ENCODE peak calls at places on chromosome 6, in seven cellular contexts. One of them, this sample, is unnamed.

GRCh38 chr6:94736231-94736630 is 841.1 kb upstream of the MANEA start:
- DNase-seq in OCI-LY7: no peak
- DNase-seq in foreskin fibroblast: no peak
- DNase-seq in HFF-Myc: no peak
- DNase-seq in GM12864: no peak
- DNase-seq in Peyer's patch: no peak
- DNase-seq in GM12865: no peak
- DNase-seq in this sample: no peak

GRCh38 chr6:145891565-145891964 is 72.6 kb downstream of the SHPRH start:
- DNase-seq in OCI-LY7: no peak
- DNase-seq in GM12864: no peak
- DNase-seq in HFF-Myc: no peak
- DNase-seq in Peyer's patch: no peak
- DNase-seq in GM12865: no peak
- DNase-seq in foreskin fibroblast: peak
- DNase-seq in this sample: no peak

GRCh38 chr6:18259675-18260447 is 4.5 kb downstream of the DEK start:
- DNase-seq in GM12864: no peak
- DNase-seq in OCI-LY7: no peak
- DNase-seq in Peyer's patch: no peak
- DNase-seq in HFF-Myc: no peak
- DNase-seq in foreskin fibroblast: no peak
- DNase-seq in GM12865: no peak
- DNase-seq in this sample: peak

GRCh38 chr6:126657556-126658129 is 317.7 kb downstream of the CENPW start:
- DNase-seq in Peyer's patch: no peak
- DNase-seq in HFF-Myc: peak
- DNase-seq in foreskin fibroblast: peak
- DNase-seq in GM12864: peak
- DNase-seq in OCI-LY7: peak
- DNase-seq in GM12865: peak
- DNase-seq in this sample: peak

GRCh38 chr6:145044606-145045275 is 690.6 kb downstream of the EPM2A start:
- DNase-seq in Peyer's patch: no peak
- DNase-seq in HFF-Myc: peak
- DNase-seq in GM12865: no peak
- DNase-seq in foreskin fibroblast: peak
- DNase-seq in GM12864: no peak
- DNase-seq in OCI-LY7: no peak
- DNase-seq in this sample: peak

GRCh38 chr6:3764516-3765333 is 13.2 kb upstream of the PXDC1 start:
- DNase-seq in GM12864: no peak
- DNase-seq in Peyer's patch: no peak
- DNase-seq in OCI-LY7: no peak
- DNase-seq in foreskin fibroblast: no peak
- DNase-seq in GM12865: no peak
- DNase-seq in HFF-Myc: no peak
- DNase-seq in this sample: no peak

GRCh38 chr6:11632231-11632630 is 94.7 kb downstream of the TMEM170B start:
- DNase-seq in HFF-Myc: no peak
- DNase-seq in foreskin fibroblast: no peak
- DNase-seq in GM12865: no peak
- DNase-seq in OCI-LY7: no peak
- DNase-seq in Peyer's patch: no peak
- DNase-seq in GM12864: no peak
- DNase-seq in this sample: no peak

GRCh38 chr6:166318227-166318626 is 10.0 kb upstream of the PRR18 start:
- DNase-seq in OCI-LY7: no peak
- DNase-seq in GM12865: no peak
- DNase-seq in Peyer's patch: no peak
- DNase-seq in GM12864: no peak
- DNase-seq in HFF-Myc: no peak
- DNase-seq in foreskin fibroblast: no peak
- DNase-seq in this sample: no peak

GRCh38 chr6:19866900-19867627 is 29.9 kb downstream of the ID4 start:
- DNase-seq in GM12864: no peak
- DNase-seq in HFF-Myc: peak
- DNase-seq in GM12865: no peak
- DNase-seq in foreskin fibroblast: peak
- DNase-seq in OCI-LY7: no peak
- DNase-seq in Peyer's patch: no peak
- DNase-seq in this sample: no peak

GRCh38 chr6:118992186-118992795 is 57.3 kb upstream of the MCM9 start:
- DNase-seq in HFF-Myc: no peak
- DNase-seq in GM12864: no peak
- DNase-seq in GM12865: no peak
- DNase-seq in Peyer's patch: no peak
- DNase-seq in OCI-LY7: no peak
- DNase-seq in foreskin fibroblast: no peak
- DNase-seq in this sample: no peak

GRCh38 chr6:118996289-118996820 is 61.4 kb upstream of the MCM9 start:
- DNase-seq in foreskin fibroblast: no peak
- DNase-seq in GM12864: no peak
- DNase-seq in Peyer's patch: no peak
- DNase-seq in GM12865: no peak
- DNase-seq in OCI-LY7: no peak
- DNase-seq in HFF-Myc: no peak
- DNase-seq in this sample: no peak

GRCh38 chr6:118999494-118999893 is 64.5 kb upstream of the MCM9 start:
- DNase-seq in Peyer's patch: no peak
- DNase-seq in foreskin fibroblast: no peak
- DNase-seq in HFF-Myc: no peak
- DNase-seq in OCI-LY7: no peak
- DNase-seq in GM12864: no peak
- DNase-seq in GM12865: no peak
- DNase-seq in this sample: no peak

GRCh38 chr6:118993358-118993757 is 58.4 kb upstream of the MCM9 start:
- DNase-seq in GM12864: no peak
- DNase-seq in Peyer's patch: no peak
- DNase-seq in OCI-LY7: no peak
- DNase-seq in GM12865: no peak
- DNase-seq in HFF-Myc: no peak
- DNase-seq in foreskin fibroblast: no peak
- DNase-seq in this sample: no peak

GRCh38 chr6:118993803-118994231 is 58.9 kb upstream of the MCM9 start:
- DNase-seq in GM12865: no peak
- DNase-seq in Peyer's patch: no peak
- DNase-seq in GM12864: no peak
- DNase-seq in OCI-LY7: no peak
- DNase-seq in HFF-Myc: no peak
- DNase-seq in foreskin fibroblast: no peak
- DNase-seq in this sample: no peak
- H3K4me3 ChIP-seq in GM12865: no peak
- H3K4me3 ChIP-seq in Peyer's patch: no peak
- H3K4me3 ChIP-seq in GM12864: no peak
- H3K4me3 ChIP-seq in OCI-LY7: no peak
- H3K4me3 ChIP-seq in HFF-Myc: no peak
- H3K4me3 ChIP-seq in foreskin fibroblast: no peak
- H3K4me3 ChIP-seq in this sample: no peak

DNA sequence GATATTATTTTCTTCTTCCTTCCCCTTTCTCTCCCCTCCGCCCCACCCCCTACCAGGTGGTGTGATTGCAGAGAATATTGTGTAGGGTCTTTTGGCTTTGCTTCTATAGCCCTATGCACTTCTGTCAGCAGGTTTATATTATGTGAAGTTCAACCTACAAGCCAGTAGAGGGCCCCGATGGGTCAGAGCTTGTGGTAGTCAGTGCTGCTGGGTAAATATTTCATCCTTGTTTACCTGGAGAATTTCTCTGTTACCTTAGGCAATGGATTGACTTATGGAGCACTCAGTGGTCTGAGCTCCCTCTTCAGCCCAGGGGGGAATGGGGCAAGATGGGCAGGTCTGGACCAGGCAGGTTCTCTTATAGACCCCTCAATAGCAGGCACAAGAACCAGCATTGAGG is 720.9 kb downstream of the GRIK2 start:
- DNase-seq in foreskin fibroblast: no peak
- DNase-seq in OCI-LY7: peak
- DNase-seq in GM12864: no peak
- DNase-seq in Peyer's patch: no peak
- DNase-seq in HFF-Myc: no peak
- DNase-seq in GM12865: peak
- DNase-seq in this sample: no peak
- TF ChIP-seq CTCF in foreskin fibroblast: no peak
- TF ChIP-seq CTCF in OCI-LY7: peak
- TF ChIP-seq CTCF in GM12864: peak
- TF ChIP-seq CTCF in Peyer's patch: no peak
- TF ChIP-seq CTCF in HFF-Myc: peak
- TF ChIP-seq CTCF in GM12865: peak
- TF ChIP-seq CTCF in this sample: no peak

GRCh38 chr6:148291876-148292275 is 50.8 kb upstream of the SASH1 start:
- DNase-seq in Peyer's patch: no peak
- DNase-seq in HFF-Myc: no peak
- DNase-seq in GM12864: no peak
- DNase-seq in GM12865: no peak
- DNase-seq in OCI-LY7: no peak
- DNase-seq in foreskin fibroblast: no peak
- DNase-seq in this sample: peak
- H3K4me3 ChIP-seq in Peyer's patch: no peak
- H3K4me3 ChIP-seq in HFF-Myc: no peak
- H3K4me3 ChIP-seq in GM12864: no peak
- H3K4me3 ChIP-seq in GM12865: no peak
- H3K4me3 ChIP-seq in OCI-LY7: no peak
- H3K4me3 ChIP-seq in foreskin fibroblast: no peak
- H3K4me3 ChIP-seq in this sample: no peak

DNA sequence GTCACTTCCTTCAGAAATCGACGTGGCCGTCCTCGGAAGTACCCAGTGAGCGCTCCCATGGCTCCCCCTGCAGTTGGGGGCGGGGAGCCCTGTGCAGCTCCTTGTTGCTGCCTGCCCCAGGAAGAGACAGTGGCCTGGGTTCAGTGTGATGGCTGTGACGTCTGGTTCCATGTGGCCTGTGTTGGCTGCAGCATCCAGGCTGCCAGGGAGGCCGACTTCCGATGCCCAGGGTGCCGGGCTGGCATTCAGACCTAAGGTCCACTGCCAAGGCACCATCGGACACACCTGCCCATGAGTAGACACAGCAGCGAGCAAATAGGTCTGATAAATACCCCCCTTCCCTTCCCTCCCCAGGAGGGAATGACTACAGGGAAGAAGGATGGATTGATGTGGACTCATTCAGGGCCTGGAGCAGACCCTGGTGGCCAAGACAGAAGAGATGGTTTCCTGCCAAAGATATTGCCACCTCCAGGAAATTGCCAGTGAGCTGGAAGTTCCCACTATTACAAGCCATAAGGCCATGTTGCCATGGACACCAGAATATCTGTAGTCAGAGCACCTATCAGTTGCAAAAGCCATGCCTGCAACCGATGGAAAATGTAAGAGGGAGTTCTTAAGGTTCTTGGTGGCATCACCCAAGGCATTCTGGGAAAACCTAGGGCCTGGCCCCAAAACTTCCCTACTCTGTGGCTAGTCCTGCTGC is 4.2 kb downstream of the TCF19 start:
- DNase-seq in foreskin fibroblast: no peak
- DNase-seq in GM12865: no peak
- DNase-seq in HFF-Myc: no peak
- DNase-seq in OCI-LY7: no peak
- DNase-seq in GM12864: no peak
- DNase-seq in Peyer's patch: no peak
- DNase-seq in this sample: no peak
- TF ChIP-seq CTCF in foreskin fibroblast: no peak
- TF ChIP-seq CTCF in GM12865: no peak
- TF ChIP-seq CTCF in HFF-Myc: no peak
- TF ChIP-seq CTCF in OCI-LY7: no peak
- TF ChIP-seq CTCF in GM12864: no peak
- TF ChIP-seq CTCF in Peyer's patch: no peak
- TF ChIP-seq CTCF in this sample: no peak

DNA sequence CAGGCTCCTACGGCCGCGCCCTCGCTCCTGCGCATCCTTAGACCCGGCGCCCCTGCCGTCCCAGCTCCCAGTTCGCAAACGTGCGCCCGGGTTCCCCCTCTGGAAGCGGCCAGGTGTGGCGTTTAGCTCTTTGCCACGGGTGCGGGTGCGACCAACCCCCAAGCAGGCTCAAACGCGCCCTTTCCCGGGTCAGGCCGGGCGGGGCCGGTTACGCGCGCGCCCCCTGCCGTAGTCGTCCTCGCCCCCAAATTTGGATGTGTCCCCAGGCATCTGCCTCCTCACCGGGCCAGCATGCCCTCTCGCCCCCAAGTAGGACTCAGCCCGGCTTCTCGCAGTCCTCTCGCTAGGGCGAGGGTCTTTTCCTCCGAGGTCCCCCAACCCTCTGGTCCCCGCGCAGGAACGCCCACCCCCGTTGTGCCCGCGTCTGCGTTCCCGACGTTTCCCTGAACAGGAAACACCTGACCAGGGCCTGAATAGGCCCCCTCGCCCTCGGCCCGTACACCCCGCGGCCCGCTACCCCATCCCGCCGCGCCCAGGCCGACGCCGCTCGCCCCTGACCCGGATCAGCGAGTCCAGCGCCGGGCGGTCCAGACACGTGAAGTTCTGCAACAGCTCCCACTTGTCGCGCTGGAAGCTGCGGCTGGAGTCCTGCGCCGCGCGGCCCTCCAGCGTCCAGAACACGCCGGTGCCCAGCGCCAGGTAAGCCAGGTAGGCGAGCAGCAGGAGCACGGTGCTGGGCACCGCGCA is 520 bp downstream of the KCNK17 start:
- DNase-seq in GM12865: no peak
- DNase-seq in HFF-Myc: no peak
- DNase-seq in foreskin fibroblast: no peak
- DNase-seq in GM12864: no peak
- DNase-seq in Peyer's patch: no peak
- DNase-seq in OCI-LY7: no peak
- DNase-seq in this sample: no peak
- H3K4me3 ChIP-seq in GM12865: no peak
- H3K4me3 ChIP-seq in HFF-Myc: no peak
- H3K4me3 ChIP-seq in foreskin fibroblast: no peak
- H3K4me3 ChIP-seq in GM12864: no peak
- H3K4me3 ChIP-seq in Peyer's patch: peak
- H3K4me3 ChIP-seq in OCI-LY7: no peak
- H3K4me3 ChIP-seq in this sample: no peak

GRCh38 chr6:55131616-55132015 is 42.7 kb upstream of the HCRTR2 start:
- DNase-seq in GM12865: no peak
- DNase-seq in foreskin fibroblast: no peak
- DNase-seq in Peyer's patch: no peak
- DNase-seq in GM12864: no peak
- DNase-seq in HFF-Myc: peak
- DNase-seq in OCI-LY7: no peak
- DNase-seq in this sample: no peak

GRCh38 chr6:55130806-55131324 is 43.5 kb upstream of the HCRTR2 start:
- DNase-seq in HFF-Myc: no peak
- DNase-seq in GM12865: no peak
- DNase-seq in GM12864: no peak
- DNase-seq in Peyer's patch: no peak
- DNase-seq in foreskin fibroblast: no peak
- DNase-seq in OCI-LY7: no peak
- DNase-seq in this sample: no peak
- TF ChIP-seq CTCF in HFF-Myc: no peak
- TF ChIP-seq CTCF in GM12865: no peak
- TF ChIP-seq CTCF in GM12864: no peak
- TF ChIP-seq CTCF in Peyer's patch: no peak
- TF ChIP-seq CTCF in foreskin fibroblast: no peak
- TF ChIP-seq CTCF in OCI-LY7: no peak
- TF ChIP-seq CTCF in this sample: no peak

GRCh38 chr6:1594495-1595200 is 15.1 kb upstream of the FOXC1 start:
- DNase-seq in OCI-LY7: no peak
- DNase-seq in foreskin fibroblast: no peak
- DNase-seq in HFF-Myc: no peak
- DNase-seq in GM12865: no peak
- DNase-seq in GM12864: no peak
- DNase-seq in Peyer's patch: no peak
- DNase-seq in this sample: no peak
- H3K4me3 ChIP-seq in OCI-LY7: no peak
- H3K4me3 ChIP-seq in foreskin fibroblast: no peak
- H3K4me3 ChIP-seq in HFF-Myc: no peak
- H3K4me3 ChIP-seq in GM12865: no peak
- H3K4me3 ChIP-seq in GM12864: no peak
- H3K4me3 ChIP-seq in Peyer's patch: no peak
- H3K4me3 ChIP-seq in this sample: no peak

GRCh38 chr6:97705568-97705967 is 422.6 kb upstream of the MMS22L start:
- DNase-seq in HFF-Myc: no peak
- DNase-seq in GM12865: peak
- DNase-seq in Peyer's patch: no peak
- DNase-seq in foreskin fibroblast: no peak
- DNase-seq in GM12864: no peak
- DNase-seq in OCI-LY7: peak
- DNase-seq in this sample: peak
- TF ChIP-seq CTCF in HFF-Myc: peak
- TF ChIP-seq CTCF in GM12865: peak
- TF ChIP-seq CTCF in Peyer's patch: no peak
- TF ChIP-seq CTCF in foreskin fibroblast: peak
- TF ChIP-seq CTCF in GM12864: peak
- TF ChIP-seq CTCF in OCI-LY7: peak
- TF ChIP-seq CTCF in this sample: peak